ENCODE peak calls at places on chromosomes 4 and X, in four cellular contexts. G is ovary, D is prostate gland, Y is Caco-2. W is an unnamed sample.

GRCh38 chrX:150813922-150814321 is 84.5 kb downstream of the CD99L2 start:
- DNase-seq in G (no peak), D (no peak), Y (no peak), W (no peak)

GRCh38 chrX:77597090-77597489 is 149.9 kb downstream of the FGF16 start:
- DNase-seq in G (no peak), D (no peak), Y (no peak), W (peak)

GRCh38 chr4:61408163-61408562 is 208.0 kb downstream of the ADGRL3 start:
- DNase-seq in G (no peak), D (no peak), Y (no peak), W (no peak)

GRCh38 chr4:130478406-130478805 is 1382.5 kb downstream of the C4orf33 start:
- DNase-seq in G (no peak), D (no peak), Y (no peak), W (no peak)

GRCh38 chr4:1748465-1748995 is 27.2 kb downstream of the TACC3 start:
- DNase-seq in G (peak), D (peak), Y (peak), W (no peak)

GRCh38 chrX:110086916-110087484 is 84.1 kb downstream of the TMEM164 start:
- DNase-seq in G (no peak), D (no peak), Y (peak), W (peak)

GRCh38 chrX:25726539-25726938 is 411.6 kb upstream of the MAGEB18 start:
- DNase-seq in G (no peak), D (no peak), Y (no peak), W (no peak)

GRCh38 chr4:105474110-105474518 is 252 bp upstream of the PPA2 start:
- DNase-seq in G (peak), D (no peak), Y (no peak), W (peak)

GRCh38 chrX:12895856-12896255 is 10.6 kb upstream of the TLR8 start:
- DNase-seq in G (no peak), D (no peak), Y (no peak), W (no peak)

GRCh38 chr4:5045099-5045498 is 6.2 kb upstream of the STK32B start:
- DNase-seq in G (no peak), D (no peak), Y (no peak), W (peak)

GRCh38 chrX:42098897-42099296 is 175.5 kb upstream of the CASK start:
- DNase-seq in G (no peak), D (no peak), Y (no peak), W (no peak)

GRCh38 chr4:66736593-66736992 is 808.7 kb downstream of the CENPC start:
- DNase-seq in G (no peak), D (no peak), Y (no peak), W (no peak)

GRCh38 chr4:5758741-5759140 is 47.7 kb downstream of the EVC start:
- DNase-seq in G (no peak), D (no peak), Y (no peak), W (no peak)

GRCh38 chr4:112411781-112412281 is 104.1 kb downstream of the NEUROG2 start:
- DNase-seq in G (no peak), D (no peak), Y (no peak), W (no peak)

GRCh38 chr4:158644341-158644740 is 27.3 kb downstream of the C4orf46 start:
- DNase-seq in G (no peak), D (no peak), Y (no peak), W (no peak)

GRCh38 chr4:7429601-7430078 is 5.1 kb downstream of the PSAPL1 start:
- DNase-seq in G (peak), D (no peak), Y (no peak), W (no peak)

GRCh38 chrX:108199691-108200090 is 108.1 kb downstream of the ATG4A start:
- DNase-seq in G (no peak), D (no peak), Y (peak), W (no peak)

GRCh38 chr4:176340871-176341685 is 21.3 kb downstream of the SPCS3 start:
- DNase-seq in G (no peak), D (no peak), Y (peak), W (peak)

GRCh38 chr4:108762559-108763225 is at the start of gene ETNPPL:
- DNase-seq in G (no peak), D (no peak), Y (peak), W (no peak)

GRCh38 chr4:28518781-28519180 is 1658.1 kb downstream of the STIM2 start:
- DNase-seq in G (no peak), D (no peak), Y (no peak), W (no peak)

GRCh38 chr4:8747467-8747841 is 124.2 kb downstream of the HMX1 start:
- DNase-seq in G (no peak), D (no peak), Y (no peak), W (no peak)

GRCh38 chrX:23548164-23548563 is 119.1 kb upstream of the PRDX4 start:
- DNase-seq in G (no peak), D (no peak), Y (no peak), W (peak)

GRCh38 chr4:56512166-56512565 is 6.6 kb downstream of the ARL9 start:
- DNase-seq in G (no peak), D (no peak), Y (no peak), W (no peak)

GRCh38 chr4:152508818-152509217 is 27.1 kb downstream of the FBXW7 start:
- DNase-seq in G (no peak), D (no peak), Y (no peak), W (no peak)

GRCh38 chrX:149370097-149370496 is 135.0 kb downstream of the IDS start:
- DNase-seq in G (no peak), D (no peak), Y (no peak), W (no peak)

GRCh38 chr4:27702710-27703431 is 842.2 kb downstream of the STIM2 start:
- DNase-seq in G (no peak), D (no peak), Y (peak), W (no peak)

GRCh38 chr4:190121759-190122158 is 51.8 kb upstream of the DUX4 start:
- DNase-seq in G (no peak), D (no peak), Y (no peak), W (no peak)

GRCh38 chr4:75940692-75941253 is at the start of gene NAAA:
- DNase-seq in G (peak), D (peak), Y (peak), W (peak)

GRCh38 chr4:152258804-152259708 is 276.8 kb downstream of the FBXW7 start:
- DNase-seq in G (no peak), D (no peak), Y (no peak), W (peak)

GRCh38 chrX:48667504-48667903 is 16.1 kb upstream of the WAS start:
- DNase-seq in G (no peak), D (no peak), Y (no peak), W (no peak)

GRCh38 chrX:72169008-72169728 is 12.4 kb upstream of the PIN4 start:
- DNase-seq in G (no peak), D (no peak), Y (no peak), W (no peak)

GRCh38 chrX:53262918-53263394 is 18.4 kb downstream of the IQSEC2 start:
- DNase-seq in G (no peak), D (no peak), Y (no peak), W (no peak)

GRCh38 chr4:104896623-104897296 is 249.9 kb upstream of the TET2 start:
- DNase-seq in G (no peak), D (no peak), Y (no peak), W (no peak)

GRCh38 chr4:105944535-105944934 is 49.3 kb downstream of the NPNT start:
- DNase-seq in G (no peak), D (no peak), Y (no peak), W (peak)

GRCh38 chrX:46587158-46587557 is 13.6 kb downstream of the CHST7 start:
- DNase-seq in G (no peak), D (no peak), Y (no peak), W (no peak)

GRCh38 chrX:24154490-24155034 is 5.0 kb downstream of the ZFX start:
- DNase-seq in G (no peak), D (no peak), Y (no peak), W (no peak)

GRCh38 chr4:163017135-163017534 is 149.6 kb downstream of the NAF1 start:
- DNase-seq in G (no peak), D (no peak), Y (no peak), W (no peak)

GRCh38 chr4:78721739-78722138 is 54.4 kb upstream of the BMP2K start:
- DNase-seq in G (no peak), D (no peak), Y (no peak), W (no peak)

GRCh38 chrX:130626521-130626920 is 224.7 kb downstream of the RBMX2 start:
- DNase-seq in G (no peak), D (no peak), Y (no peak), W (peak)

GRCh38 chrX:134416106-134416505 is 43.9 kb upstream of the HPRT1 start:
- DNase-seq in G (no peak), D (no peak), Y (no peak), W (no peak)
- TF ChIP-seq CTCF in G (no peak), D (no peak), Y (no peak), W (no peak)

GRCh38 chr4:173837517-173837916 is 307.5 kb upstream of the HAND2 start:
- DNase-seq in G (no peak), D (no peak), Y (no peak), W (no peak)
- H3K4me3 ChIP-seq in G (no peak), D (no peak), Y (no peak), W (no peak)

GRCh38 chr4:21596521-21596920 is 352.1 kb downstream of the KCNIP4 start:
- DNase-seq in G (no peak), D (no peak), Y (no peak), W (no peak)

GRCh38 chr4:21593268-21594002 is 355.1 kb downstream of the KCNIP4 start:
- DNase-seq in G (no peak), D (no peak), Y (no peak), W (peak)
- TF ChIP-seq CTCF in G (no peak), D (no peak), Y (no peak), W (no peak)

DNA sequence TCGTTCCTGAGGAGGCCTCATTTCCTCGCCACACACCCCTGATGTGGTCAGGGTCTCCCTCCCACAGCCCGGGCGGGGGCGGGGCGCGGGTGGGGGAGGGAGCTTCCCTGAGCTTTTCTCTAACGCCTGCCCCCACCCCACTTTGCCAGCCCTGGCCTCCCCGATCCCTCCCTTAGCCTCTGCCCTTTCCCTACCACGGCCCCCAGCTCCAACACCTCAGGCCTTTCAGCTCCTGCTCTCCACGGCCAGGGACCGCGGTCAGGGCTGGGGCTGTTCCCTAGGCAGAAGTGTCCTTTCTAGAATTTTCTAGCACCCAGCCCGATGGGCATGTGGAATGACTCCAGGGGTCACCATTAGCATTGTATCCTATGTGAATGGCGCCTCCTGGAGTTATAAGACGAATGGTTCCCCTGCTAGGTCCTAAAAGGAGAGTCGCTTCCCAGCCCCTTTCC is 201.3 kb upstream of the BCOR start:
- DNase-seq in G (peak), D (no peak), Y (peak), W (no peak)
- H3K4me3 ChIP-seq in G (no peak), D (no peak), Y (no peak), W (no peak)

DNA sequence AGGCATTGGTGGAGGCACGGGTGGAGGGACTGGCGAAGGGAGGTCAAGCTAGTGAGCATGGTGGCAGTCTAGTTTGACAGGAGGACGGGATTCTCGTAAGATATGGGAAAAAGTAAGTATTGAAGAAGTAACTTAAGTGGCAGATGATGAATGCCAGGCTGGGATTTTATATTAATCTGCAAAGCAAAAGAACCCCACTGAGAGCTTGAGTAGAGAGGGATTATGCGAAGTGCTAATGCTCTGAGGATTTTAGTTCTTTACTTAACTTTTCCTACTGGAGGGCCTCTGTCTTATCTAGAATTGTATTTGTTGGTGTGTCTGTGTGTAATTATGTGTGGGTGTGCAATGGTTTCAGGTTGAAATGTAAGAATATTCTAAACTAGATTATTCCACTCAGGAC is 327.9 kb downstream of the FAT4 start:
- DNase-seq in G (no peak), D (no peak), Y (no peak), W (no peak)
- TF ChIP-seq CTCF in G (no peak), D (no peak), Y (no peak), W (no peak)